ENCODE peak calls at places on chromosomes 16 and 17, in five cellular contexts. One of them, this sample, is unnamed.

GRCh38 chr16:50166511-50167500 is 13.7 kb downstream of the TENT4B start:
- DNase-seq in kidney glomerular epithelial cell: no peak
- DNase-seq in NCI-H2029 treated with DMSO at 0.1 percent for 48 hours: no peak
- DNase-seq in iPS-NIHi11: no peak
- DNase-seq in NCI-H1092: no peak
- DNase-seq in this sample: no peak

GRCh38 chr17:57406131-57406980 is 150.0 kb downstream of the MSI2 start:
- DNase-seq in kidney glomerular epithelial cell: peak; percentile 53
- DNase-seq in NCI-H2029 treated with DMSO at 0.1 percent for 48 hours: peak; percentile 31
- DNase-seq in iPS-NIHi11: peak; percentile 38
- DNase-seq in NCI-H1092: no peak
- DNase-seq in this sample: no peak

GRCh38 chr16:80265624-80266306 is 275.0 kb upstream of the DYNLRB2 start:
- DNase-seq in kidney glomerular epithelial cell: no peak
- DNase-seq in NCI-H2029 treated with DMSO at 0.1 percent for 48 hours: no peak
- DNase-seq in iPS-NIHi11: no peak
- DNase-seq in NCI-H1092: no peak
- DNase-seq in this sample: no peak

GRCh38 chr16:86305440-86305839 is 204.9 kb upstream of the FOXF1 start:
- DNase-seq in kidney glomerular epithelial cell: no peak
- DNase-seq in NCI-H2029 treated with DMSO at 0.1 percent for 48 hours: no peak
- DNase-seq in iPS-NIHi11: no peak
- DNase-seq in NCI-H1092: no peak
- DNase-seq in this sample: no peak

GRCh38 chr17:27578718-27579085 is 52.3 kb upstream of the LGALS9 start:
- DNase-seq in kidney glomerular epithelial cell: no peak
- DNase-seq in NCI-H2029 treated with DMSO at 0.1 percent for 48 hours: no peak
- DNase-seq in iPS-NIHi11: no peak
- DNase-seq in NCI-H1092: no peak
- DNase-seq in this sample: no peak

GRCh38 chr17:49132699-49133364 is at the start of gene B4GALNT2:
- DNase-seq in kidney glomerular epithelial cell: no peak
- DNase-seq in NCI-H2029 treated with DMSO at 0.1 percent for 48 hours: no peak
- DNase-seq in iPS-NIHi11: peak; percentile 80
- DNase-seq in NCI-H1092: no peak
- DNase-seq in this sample: peak; percentile 4

GRCh38 chr17:69430488-69430887 is 16.0 kb downstream of the MAP2K6 start:
- DNase-seq in kidney glomerular epithelial cell: no peak
- DNase-seq in NCI-H2029 treated with DMSO at 0.1 percent for 48 hours: no peak
- DNase-seq in iPS-NIHi11: no peak
- DNase-seq in NCI-H1092: no peak
- DNase-seq in this sample: no peak

GRCh38 chr16:80323187-80323807 is 217.5 kb upstream of the DYNLRB2 start:
- DNase-seq in kidney glomerular epithelial cell: no peak
- DNase-seq in NCI-H2029 treated with DMSO at 0.1 percent for 48 hours: no peak
- DNase-seq in iPS-NIHi11: no peak
- DNase-seq in NCI-H1092: no peak
- DNase-seq in this sample: no peak